ENCODE peak calls at places on chromosome 20, in five cellular contexts. One of them, this sample, is unnamed.
A peak's percentile ranks its signal among the peaks of the same experiment; 100 is the strongest.

GRCh38 chr20:35307666-35308653 is 15.7 kb upstream of the FAM83C start:
- DNase-seq in posterior cingulate gyrus: peak; percentile 97
- DNase-seq in activated B cell treated with CpG ODN at 0.5 μM for 24 hours: no peak
- DNase-seq in brain microvascular endothelial cell: no peak
- DNase-seq in activated T-helper 9 cell treated with anti-CD3 and anti-CD28 coated beads, Interleukin-2, amount 50 U/mL, for 16 hours: no peak
- DNase-seq in this sample: peak; percentile 75

GRCh38 chr20:46964299-46965123 is 69.9 kb downstream of the EYA2 start:
- DNase-seq in posterior cingulate gyrus: no peak
- DNase-seq in activated B cell treated with CpG ODN at 0.5 μM for 24 hours: no peak
- DNase-seq in brain microvascular endothelial cell: no peak
- DNase-seq in activated T-helper 9 cell treated with anti-CD3 and anti-CD28 coated beads, Interleukin-2, amount 50 U/mL, for 16 hours: no peak
- DNase-seq in this sample: no peak

GRCh38 chr20:19544684-19545083 is 213.4 kb upstream of the RIN2 start:
- DNase-seq in posterior cingulate gyrus: no peak
- DNase-seq in activated B cell treated with CpG ODN at 0.5 μM for 24 hours: no peak
- DNase-seq in brain microvascular endothelial cell: no peak
- DNase-seq in activated T-helper 9 cell treated with anti-CD3 and anti-CD28 coated beads, Interleukin-2, amount 50 U/mL, for 16 hours: no peak
- DNase-seq in this sample: no peak

GRCh38 chr20:3377644-3378043 is 29.8 kb downstream of the DNAAF9 start:
- DNase-seq in posterior cingulate gyrus: no peak
- DNase-seq in activated B cell treated with CpG ODN at 0.5 μM for 24 hours: no peak
- DNase-seq in brain microvascular endothelial cell: no peak
- DNase-seq in activated T-helper 9 cell treated with anti-CD3 and anti-CD28 coated beads, Interleukin-2, amount 50 U/mL, for 16 hours: no peak
- DNase-seq in this sample: no peak

GRCh38 chr20:17940447-17940971 is 28.1 kb downstream of the SNX5 start:
- DNase-seq in posterior cingulate gyrus: peak; percentile 92
- DNase-seq in activated B cell treated with CpG ODN at 0.5 μM for 24 hours: no peak
- DNase-seq in brain microvascular endothelial cell: no peak
- DNase-seq in activated T-helper 9 cell treated with anti-CD3 and anti-CD28 coated beads, Interleukin-2, amount 50 U/mL, for 16 hours: no peak
- DNase-seq in this sample: no peak

GRCh38 chr20:58718729-58719128 is 26.1 kb downstream of the NPEPL1 start:
- DNase-seq in posterior cingulate gyrus: peak; percentile 84
- DNase-seq in activated B cell treated with CpG ODN at 0.5 μM for 24 hours: peak; percentile 6
- DNase-seq in brain microvascular endothelial cell: no peak
- DNase-seq in activated T-helper 9 cell treated with anti-CD3 and anti-CD28 coated beads, Interleukin-2, amount 50 U/mL, for 16 hours: no peak
- DNase-seq in this sample: no peak

GRCh38 chr20:58650181-58650775 is 805 bp upstream of the STX16 start:
- DNase-seq in posterior cingulate gyrus: no peak
- DNase-seq in activated B cell treated with CpG ODN at 0.5 μM for 24 hours: peak; percentile 54
- DNase-seq in brain microvascular endothelial cell: no peak
- DNase-seq in activated T-helper 9 cell treated with anti-CD3 and anti-CD28 coated beads, Interleukin-2, amount 50 U/mL, for 16 hours: peak; percentile 24
- DNase-seq in this sample: no peak

GRCh38 chr20:44836596-44837120 is 26.3 kb upstream of the RIMS4 start:
- DNase-seq in posterior cingulate gyrus: no peak
- DNase-seq in activated B cell treated with CpG ODN at 0.5 μM for 24 hours: no peak
- DNase-seq in brain microvascular endothelial cell: no peak
- DNase-seq in activated T-helper 9 cell treated with anti-CD3 and anti-CD28 coated beads, Interleukin-2, amount 50 U/mL, for 16 hours: no peak
- DNase-seq in this sample: no peak

GRCh38 chr20:16803965-16804792 is 56.0 kb downstream of the OTOR start:
- DNase-seq in posterior cingulate gyrus: peak; percentile 96
- DNase-seq in activated B cell treated with CpG ODN at 0.5 μM for 24 hours: peak; percentile 24
- DNase-seq in brain microvascular endothelial cell: peak; percentile 49
- DNase-seq in activated T-helper 9 cell treated with anti-CD3 and anti-CD28 coated beads, Interleukin-2, amount 50 U/mL, for 16 hours: no peak
- DNase-seq in this sample: peak; percentile 41

GRCh38 chr20:20247234-20247633 is 120.7 kb upstream of the INSM1 start:
- DNase-seq in posterior cingulate gyrus: peak; percentile 79
- DNase-seq in activated B cell treated with CpG ODN at 0.5 μM for 24 hours: no peak
- DNase-seq in brain microvascular endothelial cell: no peak
- DNase-seq in activated T-helper 9 cell treated with anti-CD3 and anti-CD28 coated beads, Interleukin-2, amount 50 U/mL, for 16 hours: no peak
- DNase-seq in this sample: no peak

GRCh38 chr20:42530855-42531674 is 658.6 kb downstream of the PTPRT start:
- DNase-seq in posterior cingulate gyrus: peak; percentile 87
- DNase-seq in activated B cell treated with CpG ODN at 0.5 μM for 24 hours: no peak
- DNase-seq in brain microvascular endothelial cell: no peak
- DNase-seq in activated T-helper 9 cell treated with anti-CD3 and anti-CD28 coated beads, Interleukin-2, amount 50 U/mL, for 16 hours: no peak
- DNase-seq in this sample: no peak

GRCh38 chr20:11675920-11676617 is 241.6 kb upstream of the BTBD3 start:
- DNase-seq in posterior cingulate gyrus: peak; percentile 70
- DNase-seq in activated B cell treated with CpG ODN at 0.5 μM for 24 hours: no peak
- DNase-seq in brain microvascular endothelial cell: no peak
- DNase-seq in activated T-helper 9 cell treated with anti-CD3 and anti-CD28 coated beads, Interleukin-2, amount 50 U/mL, for 16 hours: no peak
- DNase-seq in this sample: no peak

GRCh38 chr20:62641749-62642665 is at the start of gene SLCO4A1:
- DNase-seq in posterior cingulate gyrus: peak; percentile 97
- DNase-seq in activated B cell treated with CpG ODN at 0.5 μM for 24 hours: peak; percentile 90
- DNase-seq in brain microvascular endothelial cell: no peak
- DNase-seq in activated T-helper 9 cell treated with anti-CD3 and anti-CD28 coated beads, Interleukin-2, amount 50 U/mL, for 16 hours: peak; percentile 81
- DNase-seq in this sample: peak; percentile 25

GRCh38 chr20:53691060-53691810 is 97.6 kb upstream of the ZNF217 start:
- DNase-seq in posterior cingulate gyrus: no peak
- DNase-seq in activated B cell treated with CpG ODN at 0.5 μM for 24 hours: no peak
- DNase-seq in brain microvascular endothelial cell: no peak
- DNase-seq in activated T-helper 9 cell treated with anti-CD3 and anti-CD28 coated beads, Interleukin-2, amount 50 U/mL, for 16 hours: no peak
- DNase-seq in this sample: no peak

GRCh38 chr20:12883507-12883885 is 125.3 kb upstream of the SPTLC3 start:
- DNase-seq in posterior cingulate gyrus: no peak
- DNase-seq in activated B cell treated with CpG ODN at 0.5 μM for 24 hours: no peak
- DNase-seq in brain microvascular endothelial cell: no peak
- DNase-seq in activated T-helper 9 cell treated with anti-CD3 and anti-CD28 coated beads, Interleukin-2, amount 50 U/mL, for 16 hours: no peak
- DNase-seq in this sample: no peak

GRCh38 chr20:2451422-2451821 is 19.2 kb downstream of the SNRPB start:
- DNase-seq in posterior cingulate gyrus: no peak
- DNase-seq in activated B cell treated with CpG ODN at 0.5 μM for 24 hours: no peak
- DNase-seq in brain microvascular endothelial cell: no peak
- DNase-seq in activated T-helper 9 cell treated with anti-CD3 and anti-CD28 coated beads, Interleukin-2, amount 50 U/mL, for 16 hours: no peak
- DNase-seq in this sample: no peak

GRCh38 chr20:36847710-36848040 is 28.3 kb upstream of the TLDC2 start:
- DNase-seq in posterior cingulate gyrus: no peak
- DNase-seq in activated B cell treated with CpG ODN at 0.5 μM for 24 hours: no peak
- DNase-seq in brain microvascular endothelial cell: no peak
- DNase-seq in activated T-helper 9 cell treated with anti-CD3 and anti-CD28 coated beads, Interleukin-2, amount 50 U/mL, for 16 hours: no peak
- DNase-seq in this sample: no peak

GRCh38 chr20:63083831-63084562 is 77.2 kb upstream of the BHLHE23 start:
- DNase-seq in posterior cingulate gyrus: peak; percentile 90
- DNase-seq in activated B cell treated with CpG ODN at 0.5 μM for 24 hours: no peak
- DNase-seq in brain microvascular endothelial cell: no peak
- DNase-seq in activated T-helper 9 cell treated with anti-CD3 and anti-CD28 coated beads, Interleukin-2, amount 50 U/mL, for 16 hours: no peak
- DNase-seq in this sample: no peak

GRCh38 chr20:16555754-16556153 is 17.5 kb downstream of the KIF16B start:
- DNase-seq in posterior cingulate gyrus: no peak
- DNase-seq in activated B cell treated with CpG ODN at 0.5 μM for 24 hours: no peak
- DNase-seq in brain microvascular endothelial cell: no peak
- DNase-seq in activated T-helper 9 cell treated with anti-CD3 and anti-CD28 coated beads, Interleukin-2, amount 50 U/mL, for 16 hours: no peak
- DNase-seq in this sample: no peak

GRCh38 chr20:10609276-10609675 is 64.5 kb downstream of the JAG1 start:
- DNase-seq in posterior cingulate gyrus: no peak
- DNase-seq in activated B cell treated with CpG ODN at 0.5 μM for 24 hours: no peak
- DNase-seq in brain microvascular endothelial cell: peak; percentile 85
- DNase-seq in activated T-helper 9 cell treated with anti-CD3 and anti-CD28 coated beads, Interleukin-2, amount 50 U/mL, for 16 hours: no peak
- DNase-seq in this sample: peak; percentile 48

GRCh38 chr20:56249244-56249955 is 868 bp downstream of the MC3R start:
- DNase-seq in posterior cingulate gyrus: peak; percentile 79
- DNase-seq in activated B cell treated with CpG ODN at 0.5 μM for 24 hours: no peak
- DNase-seq in brain microvascular endothelial cell: no peak
- DNase-seq in activated T-helper 9 cell treated with anti-CD3 and anti-CD28 coated beads, Interleukin-2, amount 50 U/mL, for 16 hours: no peak
- DNase-seq in this sample: no peak

GRCh38 chr20:47951521-47951951 is 166.3 kb upstream of the SULF2 start:
- DNase-seq in posterior cingulate gyrus: no peak
- DNase-seq in activated B cell treated with CpG ODN at 0.5 μM for 24 hours: no peak
- DNase-seq in brain microvascular endothelial cell: no peak
- DNase-seq in activated T-helper 9 cell treated with anti-CD3 and anti-CD28 coated beads, Interleukin-2, amount 50 U/mL, for 16 hours: no peak
- DNase-seq in this sample: no peak

GRCh38 chr20:1332749-1333300 is 3.9 kb upstream of the SDCBP2 start:
- DNase-seq in posterior cingulate gyrus: no peak
- DNase-seq in activated B cell treated with CpG ODN at 0.5 μM for 24 hours: peak; percentile 3
- DNase-seq in brain microvascular endothelial cell: no peak
- DNase-seq in activated T-helper 9 cell treated with anti-CD3 and anti-CD28 coated beads, Interleukin-2, amount 50 U/mL, for 16 hours: no peak
- DNase-seq in this sample: no peak

GRCh38 chr20:54132612-54133433 is 41.0 kb downstream of the CYP24A1 start:
- DNase-seq in posterior cingulate gyrus: no peak
- DNase-seq in activated B cell treated with CpG ODN at 0.5 μM for 24 hours: no peak
- DNase-seq in brain microvascular endothelial cell: peak; percentile 96
- DNase-seq in activated T-helper 9 cell treated with anti-CD3 and anti-CD28 coated beads, Interleukin-2, amount 50 U/mL, for 16 hours: no peak
- DNase-seq in this sample: peak; percentile 98

GRCh38 chr20:36400901-36401300 is 94.8 kb downstream of the DLGAP4 start:
- DNase-seq in posterior cingulate gyrus: peak; percentile 13
- DNase-seq in activated B cell treated with CpG ODN at 0.5 μM for 24 hours: no peak
- DNase-seq in brain microvascular endothelial cell: no peak
- DNase-seq in activated T-helper 9 cell treated with anti-CD3 and anti-CD28 coated beads, Interleukin-2, amount 50 U/mL, for 16 hours: no peak
- DNase-seq in this sample: no peak

GRCh38 chr20:32278199-32278643 is 770 bp downstream of the KIF3B start:
- DNase-seq in posterior cingulate gyrus: peak; percentile 7
- DNase-seq in activated B cell treated with CpG ODN at 0.5 μM for 24 hours: peak; percentile 32
- DNase-seq in brain microvascular endothelial cell: peak; percentile 3
- DNase-seq in activated T-helper 9 cell treated with anti-CD3 and anti-CD28 coated beads, Interleukin-2, amount 50 U/mL, for 16 hours: no peak
- DNase-seq in this sample: no peak

GRCh38 chr20:13784271-13784892 is 337 bp downstream of the ESF1 start:
- DNase-seq in posterior cingulate gyrus: no peak
- DNase-seq in activated B cell treated with CpG ODN at 0.5 μM for 24 hours: no peak
- DNase-seq in brain microvascular endothelial cell: no peak
- DNase-seq in activated T-helper 9 cell treated with anti-CD3 and anti-CD28 coated beads, Interleukin-2, amount 50 U/mL, for 16 hours: no peak
- DNase-seq in this sample: no peak

GRCh38 chr20:10761232-10761631 is 87.4 kb upstream of the JAG1 start:
- DNase-seq in posterior cingulate gyrus: peak; percentile 91
- DNase-seq in activated B cell treated with CpG ODN at 0.5 μM for 24 hours: no peak
- DNase-seq in brain microvascular endothelial cell: peak; percentile 96
- DNase-seq in activated T-helper 9 cell treated with anti-CD3 and anti-CD28 coated beads, Interleukin-2, amount 50 U/mL, for 16 hours: no peak
- DNase-seq in this sample: no peak

GRCh38 chr20:46757754-46758678 is 48.6 kb downstream of the SLC2A10 start:
- DNase-seq in posterior cingulate gyrus: peak; percentile 91
- DNase-seq in activated B cell treated with CpG ODN at 0.5 μM for 24 hours: no peak
- DNase-seq in brain microvascular endothelial cell: peak; percentile 39
- DNase-seq in activated T-helper 9 cell treated with anti-CD3 and anti-CD28 coated beads, Interleukin-2, amount 50 U/mL, for 16 hours: peak; percentile 26
- DNase-seq in this sample: peak; percentile 31

GRCh38 chr20:34928411-34928810 is 27.2 kb downstream of the GSS start:
- DNase-seq in posterior cingulate gyrus: no peak
- DNase-seq in activated B cell treated with CpG ODN at 0.5 μM for 24 hours: no peak
- DNase-seq in brain microvascular endothelial cell: no peak
- DNase-seq in activated T-helper 9 cell treated with anti-CD3 and anti-CD28 coated beads, Interleukin-2, amount 50 U/mL, for 16 hours: no peak
- DNase-seq in this sample: no peak

GRCh38 chr20:25604611-25605010 is 19.2 kb downstream of the NANP start:
- DNase-seq in posterior cingulate gyrus: no peak
- DNase-seq in activated B cell treated with CpG ODN at 0.5 μM for 24 hours: no peak
- DNase-seq in brain microvascular endothelial cell: no peak
- DNase-seq in activated T-helper 9 cell treated with anti-CD3 and anti-CD28 coated beads, Interleukin-2, amount 50 U/mL, for 16 hours: no peak
- DNase-seq in this sample: no peak

GRCh38 chr20:50213531-50214106 is 23.0 kb downstream of the CEBPB start:
- DNase-seq in posterior cingulate gyrus: no peak
- DNase-seq in activated B cell treated with CpG ODN at 0.5 μM for 24 hours: no peak
- DNase-seq in brain microvascular endothelial cell: no peak
- DNase-seq in activated T-helper 9 cell treated with anti-CD3 and anti-CD28 coated beads, Interleukin-2, amount 50 U/mL, for 16 hours: no peak
- DNase-seq in this sample: peak; percentile 22

GRCh38 chr20:51554538-51555165 is 12.1 kb upstream of the NFATC2 start:
- DNase-seq in posterior cingulate gyrus: peak; percentile 60
- DNase-seq in activated B cell treated with CpG ODN at 0.5 μM for 24 hours: no peak
- DNase-seq in brain microvascular endothelial cell: no peak
- DNase-seq in activated T-helper 9 cell treated with anti-CD3 and anti-CD28 coated beads, Interleukin-2, amount 50 U/mL, for 16 hours: no peak
- DNase-seq in this sample: peak; percentile 89

GRCh38 chr20:2114990-2115681 is 13.5 kb downstream of the STK35 start:
- DNase-seq in posterior cingulate gyrus: no peak
- DNase-seq in activated B cell treated with CpG ODN at 0.5 μM for 24 hours: no peak
- DNase-seq in brain microvascular endothelial cell: no peak
- DNase-seq in activated T-helper 9 cell treated with anti-CD3 and anti-CD28 coated beads, Interleukin-2, amount 50 U/mL, for 16 hours: no peak
- DNase-seq in this sample: no peak